ENCODE peak calls at places on chromosome 1, in four cellular contexts. S, I, U and L are unnamed samples.

GRCh38 chr1:158027485-158027884 is 34.0 kb downstream of the KIRREL1 start:
- DNase-seq in I (no peak), S (no peak), U (no peak), L (no peak)

GRCh38 chr1:198937231-198938031 is 298.6 kb downstream of the PTPRC start:
- DNase-seq in S (peak), I (no peak), U (peak), L (peak)

GRCh38 chr1:231606712-231607111 is 19.9 kb upstream of the DISC1 start:
- DNase-seq in S (no peak), I (no peak), U (no peak), L (no peak)

GRCh38 chr1:34270181-34270580 is 93.5 kb downstream of the C1orf94 start:
- DNase-seq in U (no peak), S (no peak), I (no peak), L (no peak)

GRCh38 chr1:3684031-3684430 is 31.7 kb downstream of the TP73 start:
- DNase-seq in I (no peak), S (no peak), U (no peak), L (no peak)

GRCh38 chr1:40027647-40028046 is 12.9 kb upstream of the CAP1 start:
- DNase-seq in I (no peak), S (no peak), U (no peak), L (no peak)

GRCh38 chr1:226444901-226445300 is 37.0 kb upstream of the PARP1 start:
- DNase-seq in I (peak), S (no peak), U (no peak), L (peak)

GRCh38 chr1:161730050-161730564 is 8.8 kb downstream of the FCRLB start:
- DNase-seq in S (no peak), U (no peak), I (no peak), L (peak)

GRCh38 chr1:37797750-37798345 is 4.2 kb downstream of the MANEAL start:
- DNase-seq in I (no peak), U (no peak), S (no peak), L (no peak)

GRCh38 chr1:85898861-85899260 is 190.6 kb upstream of the ZNHIT6 start:
- DNase-seq in I (no peak), S (no peak), U (no peak), L (no peak)

GRCh38 chr1:113861641-113862040 is 9.9 kb downstream of the PTPN22 start:
- DNase-seq in S (no peak), I (no peak), U (no peak), L (no peak)

GRCh38 chr1:65165269-65166002 is 17.4 kb downstream of the AK4 start:
- DNase-seq in I (no peak), S (no peak), U (no peak), L (no peak)

GRCh38 chr1:6384962-6385672 is 8.4 kb downstream of the ACOT7 start:
- DNase-seq in U (peak), I (no peak), S (peak), L (no peak)

GRCh38 chr1:172895050-172895460 is 155.7 kb downstream of the TNFSF18 start:
- DNase-seq in S (no peak), U (no peak), I (no peak), L (no peak)

GRCh38 chr1:113153116-113153803 is 80.3 kb downstream of the LRIG2 start:
- DNase-seq in S (no peak), I (no peak), U (no peak), L (no peak)

GRCh38 chr1:217982711-217983405 is 302.2 kb upstream of the RRP15 start:
- DNase-seq in S (no peak), I (no peak), U (no peak), L (no peak)

GRCh38 chr1:21318714-21319159 is 28.5 kb upstream of the ECE1 start:
- DNase-seq in S (peak), I (no peak), U (no peak), L (no peak)

GRCh38 chr1:37098196-37098595 is 63.9 kb upstream of the GRIK3 start:
- DNase-seq in U (no peak), S (no peak), I (no peak), L (no peak)

GRCh38 chr1:155127105-155127671 is 488 bp upstream of the EFNA1 start:
- DNase-seq in S (peak), I (no peak), U (peak), L (no peak)

GRCh38 chr1:54842206-54842915 is 41.2 kb upstream of the TTC22 start:
- DNase-seq in S (no peak), I (no peak), U (no peak), L (no peak)

GRCh38 chr1:237470712-237471310 is 419.9 kb downstream of the ZP4 start:
- DNase-seq in I (no peak), U (no peak), S (peak), L (no peak)

GRCh38 chr1:187621961-187622360 is 793.2 kb downstream of the PLA2G4A start:
- DNase-seq in I (no peak), S (no peak), U (no peak), L (no peak)

GRCh38 chr1:30706528-30706927 is 16.9 kb downstream of the MATN1 start:
- DNase-seq in U (no peak), I (no peak), S (no peak), L (no peak)

GRCh38 chr1:4033732-4034131 is 133.7 kb upstream of the C1orf174 start:
- DNase-seq in S (no peak), I (no peak), U (no peak), L (no peak)

GRCh38 chr1:38020361-38020760 is 7.8 kb downstream of the UTP11 start:
- DNase-seq in I (no peak), U (no peak), S (no peak), L (no peak)

GRCh38 chr1:16926491-16927195 is 4.9 kb downstream of the CROCC start:
- DNase-seq in U (no peak), S (no peak), I (no peak), L (no peak)

GRCh38 chr1:178870944-178871343 is at the start of gene ANGPTL1:
- DNase-seq in S (peak), I (no peak), U (no peak), L (no peak)

GRCh38 chr1:77273891-77274290 is 7.9 kb upstream of the AK5 start:
- DNase-seq in I (no peak), S (no peak), U (no peak), L (no peak)

GRCh38 chr1:52569333-52570265 is 16.7 kb upstream of the TUT4 start:
- DNase-seq in I (no peak), S (no peak), U (no peak), L (no peak)